ENCODE peak calls at places on chromosomes 16 and 17, in five cellular contexts. V, H, T, Y and L are unnamed samples.

GRCh38 chr16:85466989-85467388 is 146.1 kb upstream of the GSE1 start:
- DNase-seq in H (no peak), T (no peak), Y (no peak), V (no peak), L (no peak)

GRCh38 chr17:1376061-1376460 is 24.0 kb downstream of the YWHAE start:
- DNase-seq in Y (no peak), V (no peak), T (no peak), H (no peak), L (no peak)

GRCh38 chr17:28895794-28896447 is 1.6 kb downstream of the FLOT2 start:
- DNase-seq in T (no peak), V (no peak), H (no peak), Y (no peak), L (no peak)

GRCh38 chr17:34620458-34620857 is 41.1 kb downstream of the TMEM132E start:
- DNase-seq in V (no peak), T (no peak), H (no peak), Y (no peak), L (no peak)

GRCh38 chr17:82278308-82278707 is 4.8 kb upstream of the CSNK1D start:
- DNase-seq in V (no peak), H (no peak), Y (no peak), T (no peak), L (no peak)

GRCh38 chr17:43530303-43531081 is 15.6 kb downstream of the ETV4 start:
- DNase-seq in T (peak), V (no peak), Y (peak), H (peak), L (peak)

GRCh38 chr16:9297437-9298113 is 206.1 kb downstream of the HAPSTR1 start:
- DNase-seq in V (no peak), T (no peak), H (peak), Y (no peak), L (no peak)

GRCh38 chr17:46889992-46890564 is 32.9 kb upstream of the GOSR2 start:
- DNase-seq in T (no peak), V (no peak), H (no peak), Y (no peak), L (no peak)

GRCh38 chr17:57902800-57903759 is 52.1 kb downstream of the CUEDC1 start:
- DNase-seq in T (peak), Y (peak), H (peak), V (no peak), L (peak)

GRCh38 chr17:34363183-34363661 is at the start of gene CCL1:
- DNase-seq in T (no peak), H (no peak), V (no peak), Y (no peak), L (no peak)

GRCh38 chr16:64250866-64251265 is 871.0 kb downstream of the CDH11 start:
- DNase-seq in Y (no peak), H (peak), V (no peak), T (peak), L (peak)

GRCh38 chr16:83940157-83940556 is 12.9 kb upstream of the OSGIN1 start:
- DNase-seq in H (no peak), V (no peak), Y (no peak), T (no peak), L (no peak)

GRCh38 chr17:56718515-56718914 is 115.2 kb downstream of the C17orf67 start:
- DNase-seq in H (no peak), V (no peak), Y (no peak), T (no peak), L (no peak)

GRCh38 chr17:8475820-8476219 is 40.1 kb downstream of the NDEL1 start:
- DNase-seq in H (no peak), Y (no peak), V (no peak), T (no peak), L (no peak)

GRCh38 chr16:63787014-63787413 is 1334.8 kb downstream of the CDH11 start:
- DNase-seq in V (no peak), H (peak), Y (no peak), T (peak), L (no peak)

GRCh38 chr16:76081936-76082335 is 195.3 kb upstream of the CNTNAP4 start:
- DNase-seq in V (no peak), H (peak), Y (no peak), T (no peak), L (no peak)

GRCh38 chr17:19630651-19631050 is 17.9 kb upstream of the ALDH3A2 start:
- DNase-seq in Y (no peak), V (no peak), T (no peak), H (no peak), L (no peak)

GRCh38 chr17:58568050-58568830 is 53.8 kb upstream of the MTMR4 start:
- DNase-seq in H (no peak), Y (peak), T (no peak), V (no peak), L (no peak)

GRCh38 chr17:7404737-7405412 is 978 bp upstream of the TMEM256 start:
- DNase-seq in Y (peak), H (peak), T (no peak), V (no peak), L (peak)

GRCh38 chr16:74760007-74760767 is 14.4 kb downstream of the FA2H start:
- DNase-seq in T (no peak), V (no peak), H (peak), Y (no peak), L (peak)

GRCh38 chr17:76121932-76122383 is 18.4 kb upstream of the EXOC7 start:
- DNase-seq in V (no peak), Y (no peak), H (peak), T (no peak), L (no peak)

GRCh38 chr17:63364387-63364786 is 81.7 kb downstream of the CYB561 start:
- DNase-seq in Y (no peak), V (no peak), H (peak), T (peak), L (peak)

GRCh38 chr16:84925092-84925772 is 86.1 kb downstream of the ZDHHC7 start:
- DNase-seq in H (peak), T (no peak), V (peak), Y (peak), L (no peak)

GRCh38 chr17:8696951-8697745 is 47.5 kb downstream of the CCDC42 start:
- DNase-seq in V (no peak), T (peak), Y (no peak), H (peak), L (no peak)

GRCh38 chr17:70476368-70476767 is 307.0 kb downstream of the KCNJ2 start:
- DNase-seq in H (no peak), V (no peak), Y (no peak), T (no peak), L (no peak)

GRCh38 chr16:51237207-51237606 is 86.1 kb upstream of the SALL1 start:
- DNase-seq in H (no peak), V (no peak), T (no peak), Y (no peak), L (no peak)

GRCh38 chr16:75820672-75821071 is 94.4 kb upstream of the CPHXL start:
- DNase-seq in Y (no peak), H (peak), V (no peak), T (no peak), L (no peak)

GRCh38 chr16:56617212-56618085 is 8.1 kb upstream of the MT1E start:
- DNase-seq in H (peak), Y (peak), V (no peak), T (peak), L (no peak)

GRCh38 chr16:55898592-55898991 is 23.4 kb upstream of the CES5A start:
- DNase-seq in V (no peak), Y (no peak), T (no peak), H (no peak), L (no peak)

GRCh38 chr17:82238562-82239201 is 9.8 kb downstream of the SLC16A3 start:
- DNase-seq in Y (peak), V (no peak), H (peak), T (peak), L (peak)

GRCh38 chr17:8724451-8724850 is 20.2 kb downstream of the CCDC42 start:
- DNase-seq in H (no peak), V (no peak), Y (peak), T (no peak), L (no peak)

GRCh38 chr16:12455287-12455798 is 348.3 kb downstream of the CPPED1 start:
- DNase-seq in Y (peak), H (peak), V (peak), T (peak), L (peak)

GRCh38 chr17:18099516-18099915 is 9.0 kb upstream of the MYO15A start:
- DNase-seq in H (no peak), Y (no peak), V (no peak), T (no peak), L (no peak)
- TF ChIP-seq CTCF in H (no peak), Y (no peak), V (no peak), T (no peak), L (no peak)

GRCh38 chr16:71648162-71648561 is 22.2 kb downstream of the MARVELD3 start:
- DNase-seq in Y (no peak), V (no peak), H (no peak), T (no peak), L (no peak)

GRCh38 chr16:71648921-71649320 is 22.9 kb downstream of the MARVELD3 start:
- DNase-seq in H (peak), V (no peak), T (no peak), Y (no peak), L (no peak)

GRCh38 chr16:71647391-71647790 is 21.4 kb downstream of the MARVELD3 start:
- DNase-seq in Y (no peak), H (no peak), V (no peak), T (no peak), L (no peak)

DNA sequence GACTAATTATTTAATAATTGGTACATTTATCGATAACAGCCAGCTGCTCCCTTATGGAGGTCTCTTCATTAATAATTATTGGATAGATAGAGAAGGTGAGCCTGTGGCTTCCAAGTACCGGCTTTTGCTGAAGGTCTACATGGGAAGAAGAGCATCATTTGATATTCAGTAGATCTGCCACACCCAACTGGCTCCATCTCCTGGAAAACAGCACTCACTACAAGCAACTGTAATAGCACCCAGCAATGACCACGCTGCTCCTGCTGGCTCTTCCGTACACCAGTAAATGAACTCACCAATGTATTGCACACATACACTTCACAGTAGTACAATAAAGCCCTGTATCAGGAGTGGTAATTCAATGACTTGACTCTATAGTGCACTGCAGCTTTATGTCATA is 19.5 kb downstream of the MARVELD3 start:
- DNase-seq in T (peak), H (peak), Y (no peak), V (no peak), L (peak)
- TF ChIP-seq CTCF in T (peak), H (peak), Y (peak), V (no peak), L (peak)

DNA sequence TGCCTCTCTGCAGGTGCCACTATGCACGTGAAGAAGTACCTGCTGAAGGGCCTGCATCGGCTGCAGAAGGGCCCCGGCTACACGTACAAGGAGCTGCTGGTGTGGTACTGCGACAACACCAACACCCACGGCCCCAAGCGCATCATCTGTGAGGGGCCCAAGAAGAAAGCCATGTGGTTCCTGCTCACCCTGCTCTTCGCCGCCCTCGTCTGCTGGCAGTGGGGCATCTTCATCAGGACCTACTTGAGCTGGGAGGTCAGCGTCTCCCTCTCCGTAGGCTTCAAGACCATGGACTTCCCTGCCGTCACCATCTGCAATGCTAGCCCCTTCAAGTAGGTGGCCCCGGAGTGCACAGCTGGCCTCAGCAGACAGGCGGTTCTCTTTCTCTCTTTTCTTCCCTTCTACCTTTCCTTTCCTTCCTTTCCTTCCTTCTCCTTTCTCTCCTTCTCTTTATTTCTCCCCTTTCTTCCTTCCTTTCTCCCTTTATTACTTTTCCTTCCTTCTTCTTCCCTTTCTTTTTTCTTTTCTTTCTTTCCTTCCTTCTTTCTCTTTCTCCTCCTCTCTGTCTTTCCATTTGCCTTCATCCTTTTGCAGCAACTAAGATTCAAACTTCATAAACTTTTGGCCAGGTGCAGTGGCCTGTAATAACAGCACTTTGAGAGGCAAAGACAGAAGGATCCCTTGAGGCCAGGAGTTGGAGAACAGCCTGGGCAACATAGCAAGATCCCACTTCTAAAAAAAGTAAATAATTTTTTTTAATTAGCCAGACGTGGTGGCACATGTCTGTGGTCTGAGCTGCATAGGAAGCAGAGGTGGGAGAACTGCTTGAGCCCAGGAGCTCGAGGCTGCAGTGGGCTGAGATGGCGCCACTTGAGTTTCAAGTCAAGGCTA is 46.7 kb downstream of the SCNN1B start:
- DNase-seq in Y (no peak), T (no peak), H (no peak), V (no peak), L (no peak)
- TF ChIP-seq CTCF in Y (no peak), T (peak), H (peak), V (no peak), L (no peak)

GRCh38 chr16:89054714-89055113 is 38.9 kb upstream of the ACSF3 start:
- DNase-seq in H (no peak), Y (no peak), V (no peak), T (no peak), L (no peak)
- TF ChIP-seq CTCF in H (no peak), Y (no peak), V (no peak), T (no peak), L (no peak)

GRCh38 chr17:38799501-38800236 is at the start of gene PIP4K2B:
- DNase-seq in V (peak), T (peak), Y (peak), H (peak), L (peak)

GRCh38 chr17:38797828-38798227 is 1.5 kb downstream of the PIP4K2B start:
- DNase-seq in V (no peak), H (no peak), Y (no peak), T (no peak), L (no peak)

GRCh38 chr17:38800237-38800760 is 943 bp upstream of the PIP4K2B start:
- DNase-seq in Y (no peak), T (no peak), V (no peak), H (peak), L (no peak)

GRCh38 chr17:38797091-38797490 is 2.3 kb downstream of the PIP4K2B start:
- DNase-seq in T (no peak), H (peak), V (no peak), Y (no peak), L (peak)

DNA sequence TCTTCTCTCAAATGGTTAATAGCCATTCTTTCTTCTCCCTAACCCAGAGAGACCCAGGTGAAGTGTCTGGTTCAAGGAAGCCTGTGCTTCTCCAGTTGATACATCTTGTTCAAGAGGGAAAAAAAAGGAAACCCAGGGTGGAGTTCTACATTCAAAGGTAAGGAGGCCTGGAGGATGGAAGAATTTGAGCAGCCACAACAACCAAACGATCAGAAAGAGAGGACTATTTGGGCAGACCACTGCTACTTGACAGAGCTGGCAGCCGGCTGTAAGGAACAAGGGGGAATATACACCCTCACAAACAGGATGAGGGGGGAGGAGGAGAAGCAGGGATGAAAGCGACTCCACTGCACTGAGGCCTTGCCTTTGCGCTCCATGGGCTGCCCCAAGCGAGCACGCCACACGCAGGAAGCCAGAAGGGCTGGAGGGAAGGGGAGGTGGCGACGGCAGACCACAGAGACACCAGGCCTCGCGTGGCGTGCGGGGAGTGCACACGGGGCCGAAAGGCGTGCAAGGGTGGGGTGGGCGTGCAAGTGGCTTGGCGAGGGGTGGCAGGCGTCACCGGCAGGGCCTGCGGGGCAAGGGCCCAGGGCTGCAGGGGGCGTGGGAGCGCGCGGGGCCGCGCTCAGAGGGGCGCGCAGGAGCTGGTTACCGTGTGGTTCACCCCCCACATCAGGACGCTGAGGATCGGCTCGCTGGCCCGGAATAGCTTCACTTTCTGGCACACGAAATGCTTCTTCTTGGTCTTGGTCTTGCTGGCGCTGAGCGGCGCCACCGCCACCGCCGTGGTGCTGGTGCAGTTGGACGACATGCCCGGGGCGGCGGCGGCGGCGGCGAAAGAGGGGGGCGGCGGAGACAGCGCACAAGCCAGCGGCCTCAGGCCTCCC is 499 bp downstream of the PIP4K2B start:
- DNase-seq in H (peak), T (peak), Y (peak), V (no peak), L (peak)
- TF ChIP-seq CTCF in H (no peak), T (no peak), Y (no peak), V (no peak), L (peak)

DNA sequence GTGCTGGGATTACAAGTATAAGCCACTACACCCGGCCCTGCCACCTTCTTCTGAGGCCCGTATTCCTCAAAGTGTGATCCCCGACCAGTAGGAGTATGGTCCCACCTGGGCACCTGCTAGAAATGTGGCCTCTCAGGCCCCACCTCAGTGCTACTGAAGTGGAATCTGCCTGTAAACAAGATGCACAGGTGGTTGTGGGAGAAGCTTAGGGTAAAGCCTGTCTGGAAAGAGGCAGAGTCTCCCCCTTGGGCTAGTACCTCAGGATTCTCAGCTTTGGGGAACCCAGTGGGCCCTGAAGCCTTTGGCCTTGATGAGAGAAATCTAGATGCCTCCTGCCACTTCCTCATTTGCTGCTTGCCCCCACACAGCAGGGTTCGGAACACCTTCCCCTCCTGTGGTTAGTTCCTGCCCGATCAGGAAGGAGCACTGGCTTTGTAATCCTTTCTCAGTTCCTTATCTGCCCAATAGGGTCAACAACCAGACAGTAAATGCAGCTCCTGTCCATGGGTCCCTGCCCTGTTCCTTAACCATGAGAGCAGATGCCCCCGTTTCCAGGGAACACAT is 25.2 kb downstream of the TK2 start:
- DNase-seq in V (peak), T (no peak), H (no peak), Y (peak), L (no peak)
- TF ChIP-seq CTCF in V (no peak), T (no peak), H (no peak), Y (no peak), L (no peak)

DNA sequence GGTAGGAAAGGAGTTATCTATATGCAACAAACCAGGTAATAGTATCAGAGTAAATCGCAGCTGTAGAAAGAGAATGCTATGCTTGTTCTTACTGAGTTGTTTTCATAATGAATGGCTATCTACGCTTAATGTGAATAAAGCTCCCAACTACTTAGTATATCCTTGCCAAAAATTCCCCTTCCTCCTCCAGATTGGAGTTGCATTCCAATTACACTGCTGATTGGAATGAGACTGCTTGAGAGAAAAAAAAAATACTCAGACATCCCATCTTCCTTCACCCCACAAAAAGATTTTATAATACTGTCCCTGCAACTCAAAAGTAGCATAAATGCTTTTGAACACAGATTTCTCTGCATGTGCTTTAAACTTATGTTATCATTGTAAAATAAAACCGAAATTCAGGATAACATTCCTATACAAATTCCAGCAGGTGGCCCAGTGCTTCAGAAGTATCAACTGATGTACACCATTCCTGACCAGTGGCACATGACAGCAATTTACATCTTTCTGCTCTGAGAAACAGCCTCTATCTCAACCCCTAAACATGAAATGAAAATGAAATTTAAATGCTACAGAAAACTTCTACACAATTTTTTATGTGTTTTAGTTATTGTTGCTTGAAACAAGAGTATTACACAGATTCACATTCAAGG is 47.0 kb downstream of the SMURF2 start:
- DNase-seq in H (peak), Y (no peak), T (peak), V (no peak), L (peak)
- TF ChIP-seq CTCF in H (no peak), Y (no peak), T (no peak), V (no peak), L (peak)